ENCODE peak calls at places on chromosomes 3 and 15, in four cellular contexts. O is GM06990; U is progenitor cell of endocrine pancreas; Y is CD8-positive, alpha-beta T cell. V is an unnamed sample.

GRCh38 chr3:181739628-181740027 is 27.9 kb downstream of the SOX2 start:
- DNase-seq in O (no peak), U (no peak), Y (no peak), V (no peak)

GRCh38 chr15:89439764-89440163 is 56.6 kb downstream of the RHCG start:
- DNase-seq in O (no peak), U (no peak), Y (no peak), V (no peak)

GRCh38 chr3:34011171-34012101 is 213.0 kb downstream of the PDCD6IP start:
- DNase-seq in O (no peak), U (no peak), Y (no peak), V (no peak)

GRCh38 chr3:146166450-146167222 is 5.7 kb upstream of the PLOD2 start:
- DNase-seq in O (no peak), U (no peak), Y (no peak), V (no peak)

GRCh38 chr3:4290272-4290893 is 12.8 kb upstream of the SETMAR start:
- DNase-seq in O (no peak), U (peak), Y (no peak), V (peak)

GRCh38 chr3:190238871-190239270 is 83.4 kb downstream of the CLDN1 start:
- DNase-seq in O (no peak), U (no peak), Y (no peak), V (no peak)

GRCh38 chr15:45635191-45635638 is 386 bp downstream of the SQOR start:
- DNase-seq in O (no peak), U (peak), Y (peak), V (peak)

GRCh38 chr3:120113128-120114116 is 19.2 kb upstream of the GSK3B start:
- DNase-seq in O (no peak), U (no peak), Y (no peak), V (no peak)

GRCh38 chr3:148882288-148882687 is 17.2 kb downstream of the CPA3 start:
- DNase-seq in O (no peak), U (no peak), Y (no peak), V (no peak)

DNA sequence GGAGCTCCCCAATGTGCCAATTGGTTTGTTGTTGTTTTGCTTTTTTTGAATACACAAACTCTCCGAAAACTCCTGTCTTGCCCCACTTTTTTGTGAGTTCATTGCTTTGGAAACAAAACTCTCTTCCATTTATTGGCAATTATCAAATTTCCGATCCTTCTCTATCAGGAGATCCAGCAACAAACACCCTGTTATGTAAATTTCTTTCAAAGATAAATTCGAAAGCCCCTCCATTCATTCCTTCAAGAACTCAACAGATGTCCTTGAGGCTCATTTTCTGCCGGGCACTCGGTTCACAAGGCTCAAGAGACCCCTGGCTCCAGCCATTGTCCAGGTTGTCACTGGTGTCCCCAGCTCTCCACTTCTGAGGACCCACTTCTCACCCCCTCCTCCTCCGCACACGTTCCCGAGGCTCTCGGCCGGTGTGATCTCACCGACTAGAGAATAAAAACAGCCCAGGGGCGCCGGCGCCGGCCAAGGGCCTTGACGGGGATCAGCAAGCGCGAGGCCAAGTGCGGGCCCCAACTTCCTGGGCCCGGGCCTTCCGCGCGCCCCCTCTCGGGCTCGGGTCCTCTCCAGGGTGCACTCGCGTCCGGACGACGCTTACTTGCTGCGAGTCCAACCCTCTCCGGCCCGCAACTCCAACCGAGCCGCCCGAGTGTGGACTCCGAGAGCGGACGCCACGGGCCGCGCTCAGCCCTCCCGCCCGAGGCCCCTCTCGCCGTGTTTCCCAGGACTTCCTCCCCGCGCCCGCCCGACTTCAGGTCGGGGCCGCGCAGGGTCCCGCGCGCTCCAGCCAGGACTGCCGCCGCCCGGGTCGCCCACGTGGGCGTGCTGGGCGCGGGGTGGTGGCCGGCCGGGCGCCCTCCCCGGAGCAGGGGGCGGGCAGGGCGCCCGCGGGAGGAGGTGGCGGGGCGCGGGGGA is 533 bp upstream of the SMAD3 start:
- DNase-seq in O (peak), U (peak), Y (no peak), V (peak)
- TF ChIP-seq CTCF in O (peak), U (peak), Y (no peak), V (no peak)

GRCh38 chr3:116610124-116610523 is 99.5 kb upstream of the TUSC7 start:
- DNase-seq in O (no peak), U (no peak), Y (no peak), V (no peak)

GRCh38 chr3:116618138-116618537 is 91.4 kb upstream of the TUSC7 start:
- DNase-seq in O (no peak), U (no peak), Y (no peak), V (no peak)

GRCh38 chr3:116614795-116615362 is 94.7 kb upstream of the TUSC7 start:
- DNase-seq in O (no peak), U (no peak), Y (no peak), V (peak)
- TF ChIP-seq CTCF in O (peak), U (peak), Y (no peak), V (peak)

GRCh38 chr3:89565098-89565497 is 457.7 kb downstream of the EPHA3 start:
- DNase-seq in O (no peak), U (no peak), Y (no peak), V (no peak)

GRCh38 chr3:89558711-89559110 is 451.3 kb downstream of the EPHA3 start:
- DNase-seq in O (no peak), U (no peak), Y (no peak), V (no peak)

GRCh38 chr3:89560546-89560945 is 453.1 kb downstream of the EPHA3 start:
- DNase-seq in O (no peak), U (no peak), Y (no peak), V (no peak)

DNA sequence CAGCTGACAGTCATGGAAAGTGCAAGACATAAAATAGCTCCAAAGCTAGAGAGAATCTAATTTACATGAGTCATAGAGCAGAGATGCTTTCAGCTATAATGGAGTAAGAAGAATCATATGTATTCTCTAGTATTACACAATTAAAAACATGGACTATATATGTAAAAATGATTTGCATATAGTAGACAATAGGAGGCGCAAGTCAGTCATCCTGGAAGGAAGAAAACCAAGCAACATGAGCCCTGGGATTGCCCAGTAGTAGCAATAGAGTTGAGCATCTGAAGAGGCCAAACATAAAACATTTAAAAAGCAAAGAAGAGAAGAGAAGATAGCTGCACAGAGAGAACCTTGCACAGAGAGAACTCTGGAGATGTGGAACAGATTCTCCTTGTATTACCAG is 455.0 kb downstream of the EPHA3 start:
- DNase-seq in O (no peak), U (no peak), Y (no peak), V (no peak)
- TF ChIP-seq CTCF in O (no peak), U (no peak), Y (no peak), V (no peak)

GRCh38 chr3:157544501-157545139 is 41.4 kb upstream of the VEPH1 start:
- DNase-seq in O (no peak), U (no peak), Y (no peak), V (no peak)

GRCh38 chr3:157540656-157541055 is 37.4 kb upstream of the VEPH1 start:
- DNase-seq in O (no peak), U (no peak), Y (no peak), V (no peak)

GRCh38 chr3:157541506-157542236 is 38.5 kb upstream of the VEPH1 start:
- DNase-seq in O (no peak), U (no peak), Y (no peak), V (no peak)

GRCh38 chr3:157543491-157544035 is 40.3 kb upstream of the VEPH1 start:
- DNase-seq in O (no peak), U (no peak), Y (no peak), V (no peak)

GRCh38 chr3:157542711-157543485 is 39.7 kb upstream of the VEPH1 start:
- DNase-seq in O (no peak), U (peak), Y (no peak), V (no peak)
- TF ChIP-seq CTCF in O (no peak), U (peak), Y (no peak), V (no peak)

DNA sequence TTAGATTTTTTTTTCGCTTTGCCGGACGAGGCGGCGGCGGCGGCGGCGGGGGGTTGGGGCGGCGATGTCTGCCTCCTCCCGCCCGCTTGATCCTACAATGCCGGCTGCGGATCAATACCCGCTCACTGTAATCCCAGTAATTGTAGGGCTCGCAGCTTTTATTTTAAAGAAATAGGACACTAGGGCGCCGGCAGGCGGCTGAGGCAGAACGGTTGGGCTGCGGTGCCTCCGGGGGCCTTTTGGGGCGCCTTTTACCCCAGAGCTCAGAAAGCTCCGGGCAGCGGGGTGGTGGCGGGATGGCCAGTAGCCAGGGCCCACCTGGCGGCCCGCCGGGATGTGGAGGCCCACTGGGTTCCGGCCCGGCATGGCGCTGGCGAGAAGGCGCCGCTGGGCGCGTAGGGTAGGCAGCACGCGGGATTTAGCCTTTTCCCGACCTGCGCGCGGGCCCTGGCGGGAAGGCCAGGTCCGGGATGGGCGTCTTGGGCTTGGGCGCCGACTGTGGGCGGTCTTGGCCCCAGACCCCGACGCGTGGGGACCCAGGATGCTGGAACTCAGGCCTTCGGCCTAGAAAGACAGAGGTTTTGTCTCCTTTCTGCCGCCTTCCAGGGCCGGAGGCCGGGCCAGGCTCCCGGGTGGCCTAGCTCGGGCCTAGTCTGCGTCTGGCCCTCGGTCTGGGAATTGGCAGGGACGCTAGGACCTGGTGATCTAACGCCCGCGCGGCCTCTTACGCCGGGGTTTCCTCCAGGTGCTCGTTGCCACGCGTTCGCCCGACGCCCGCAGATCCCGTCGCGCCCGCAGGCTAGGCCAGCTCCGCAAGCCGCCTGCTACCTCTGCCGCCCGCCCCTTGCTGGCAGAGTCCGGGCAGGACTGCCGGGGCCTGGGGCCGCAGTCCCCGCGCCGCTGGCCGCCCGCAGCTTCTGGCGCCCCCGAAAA is 15.5 kb upstream of the ONECUT1 start:
- DNase-seq in O (no peak), U (peak), Y (no peak), V (no peak)
- TF ChIP-seq CTCF in O (peak), U (peak), Y (peak), V (no peak)

GRCh38 chr3:117408811-117409210 is 699.2 kb downstream of the TUSC7 start:
- DNase-seq in O (no peak), U (no peak), Y (no peak), V (no peak)
- TF ChIP-seq CTCF in O (no peak), U (no peak), Y (no peak), V (no peak)

DNA sequence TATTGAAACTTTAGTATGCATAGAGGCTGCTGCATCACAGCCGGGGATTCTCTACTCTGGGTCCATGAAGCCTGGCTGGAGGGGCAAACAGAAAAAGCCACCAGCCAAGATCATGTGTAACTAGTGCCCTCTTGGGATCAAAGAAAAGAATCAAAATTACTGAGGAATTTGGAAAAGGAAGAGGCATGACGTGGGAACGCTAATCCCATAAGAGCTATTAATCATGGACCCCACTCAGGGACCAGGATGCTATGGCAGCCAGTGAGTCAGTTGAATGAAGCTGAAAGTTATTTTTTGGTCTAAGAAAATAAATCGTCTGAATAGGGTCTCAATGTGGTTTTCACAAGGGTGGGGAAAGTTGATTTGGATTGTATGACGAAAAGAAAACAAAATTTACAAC is 1165.1 kb downstream of the ROBO2 start:
- DNase-seq in O (no peak), U (no peak), Y (no peak), V (no peak)
- TF ChIP-seq CTCF in O (no peak), U (no peak), Y (no peak), V (no peak)